ENCODE peak calls at places on chromosomes 12 and 14, in four cellular contexts. D is H1, P is IMR-90, J is neuronal stem cell. K is an unnamed sample.

GRCh38 chr12:57517187-57517586 is 3.1 kb downstream of the DDIT3 start:
- DNase-seq in D (no peak), P (peak), J (no peak), K (peak)

GRCh38 chr12:122743895-122744525 is 8.6 kb upstream of the DENR start:
- DNase-seq in D (no peak), P (no peak), J (no peak), K (no peak)

GRCh38 chr12:30694971-30695326 is 720 bp downstream of the IPO8 start:
- DNase-seq in D (peak), P (peak), J (peak), K (peak)

GRCh38 chr12:116466536-116466935 is 92.6 kb upstream of the MAP1LC3B2 start:
- DNase-seq in D (no peak), P (peak), J (no peak), K (peak)

GRCh38 chr12:114679942-114680341 is 4.0 kb downstream of the TBX3 start:
- DNase-seq in D (no peak), P (no peak), J (no peak), K (no peak)

GRCh38 chr12:124044809-124045321 is 71.8 kb downstream of the ZNF664 start:
- DNase-seq in D (no peak), P (no peak), J (no peak), K (no peak)

GRCh38 chr14:40413146-40413545 is 980.9 kb upstream of the FBXO33 start:
- DNase-seq in D (no peak), P (no peak), J (no peak), K (no peak)

GRCh38 chr12:11716794-11717532 is 67.5 kb downstream of the ETV6 start:
- DNase-seq in D (no peak), P (peak), J (no peak), K (peak)

GRCh38 chr12:130715150-130715995 is 726 bp downstream of the RIMBP2 start:
- DNase-seq in D (peak), P (no peak), J (no peak), K (no peak)

GRCh38 chr12:62695696-62696095 is 229.1 kb downstream of the MON2 start:
- DNase-seq in D (no peak), P (no peak), J (no peak), K (no peak)

GRCh38 chr12:62692884-62693283 is 226.3 kb downstream of the MON2 start:
- DNase-seq in D (no peak), P (peak), J (no peak), K (peak)

GRCh38 chr12:62693291-62694040 is 226.8 kb downstream of the MON2 start:
- DNase-seq in D (no peak), P (peak), J (no peak), K (no peak)

GRCh38 chr12:62697893-62698292 is 231.3 kb downstream of the MON2 start:
- DNase-seq in D (no peak), P (no peak), J (no peak), K (no peak)

DNA sequence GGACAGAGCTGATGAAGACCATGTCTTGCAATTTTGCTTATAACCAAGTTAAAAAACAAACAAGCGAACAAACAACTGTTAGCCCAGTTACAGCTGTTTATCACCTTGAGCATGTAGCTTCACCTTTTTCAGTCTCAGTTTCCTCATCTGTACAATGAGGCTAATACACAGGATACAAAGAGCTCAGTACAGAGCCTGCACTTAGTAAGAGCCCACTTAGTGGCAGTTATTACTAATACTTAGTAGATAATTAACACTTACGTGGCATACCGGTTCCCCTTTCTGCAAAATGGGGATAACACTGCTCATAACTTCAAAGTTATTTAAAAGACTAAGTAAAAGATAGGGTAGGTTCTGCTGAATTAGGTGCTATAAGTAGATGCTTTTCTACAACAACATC is 228.0 kb downstream of the MON2 start:
- DNase-seq in D (no peak), P (no peak), J (no peak), K (no peak)
- H3K18ac ChIP-seq in D (no peak), P (no peak), J (no peak), K (no peak)

DNA sequence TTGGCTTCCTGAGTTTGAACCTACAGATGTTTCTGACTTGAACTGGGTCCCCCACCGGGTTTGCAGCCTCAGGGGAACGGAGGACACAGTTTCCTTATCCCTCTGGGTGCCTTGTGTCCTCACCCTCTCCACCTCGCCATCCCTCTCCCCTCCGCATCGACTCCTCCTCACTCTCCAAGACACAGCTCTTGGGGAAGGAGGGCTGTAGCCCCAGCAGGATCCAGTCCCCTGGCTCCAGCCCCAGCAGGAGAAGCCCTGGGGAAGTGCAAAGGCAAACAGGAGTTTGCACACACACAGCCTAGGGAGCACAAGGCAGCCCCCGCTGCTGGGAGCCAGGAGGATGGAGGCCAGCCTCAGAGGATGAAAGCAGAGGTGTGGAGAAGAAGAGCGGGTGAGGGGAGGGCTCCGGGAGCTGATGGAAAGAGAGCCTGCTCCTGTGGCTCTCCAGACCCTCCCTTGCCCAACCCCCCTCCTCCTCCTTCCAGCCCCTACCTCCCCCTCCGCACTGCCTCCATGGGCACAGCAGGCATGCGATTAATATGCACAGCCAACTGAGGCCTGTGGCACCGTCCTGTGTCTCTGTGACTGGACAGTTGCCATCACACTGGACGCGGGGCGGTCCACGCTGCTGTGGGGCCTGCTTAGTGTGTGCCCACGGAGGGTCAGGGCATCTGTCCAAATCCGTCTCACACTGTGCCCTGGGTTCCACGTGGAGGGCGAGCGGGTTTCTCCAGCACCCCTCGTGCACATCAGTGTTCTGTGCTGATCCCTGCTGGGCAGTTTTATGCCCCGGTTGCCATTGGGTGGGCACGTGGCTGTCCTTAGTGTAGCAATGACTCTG is 193.7 kb upstream of the DIO3 start:
- DNase-seq in D (no peak), P (no peak), J (no peak), K (no peak)
- H3K18ac ChIP-seq in D (peak), P (no peak), J (peak), K (no peak)

GRCh38 chr12:6641131-6641530 is 5.4 kb upstream of the LPAR5 start:
- DNase-seq in D (no peak), P (no peak), J (no peak), K (no peak)

GRCh38 chr12:6639151-6639773 is 3.5 kb upstream of the LPAR5 start:
- DNase-seq in D (no peak), P (no peak), J (no peak), K (no peak)

GRCh38 chr12:6635856-6636521 is at the start of gene LPAR5:
- DNase-seq in D (no peak), P (no peak), J (no peak), K (peak)

GRCh38 chr12:6640497-6640896 is 4.7 kb upstream of the LPAR5 start:
- DNase-seq in D (no peak), P (no peak), J (no peak), K (no peak)

GRCh38 chr12:6638305-6638704 is 2.5 kb upstream of the LPAR5 start:
- DNase-seq in D (no peak), P (no peak), J (no peak), K (no peak)
- H3K18ac ChIP-seq in D (no peak), P (no peak), J (no peak), K (no peak)

GRCh38 chr12:108205864-108206263 is 76.8 kb downstream of the WSCD2 start:
- DNase-seq in D (no peak), P (no peak), J (no peak), K (no peak)
- H3K18ac ChIP-seq in D (no peak), P (no peak), J (no peak), K (no peak)